ENCODE peak calls at places on chromosomes 1 and 21, in five cellular contexts. J, X, N, K and A are unnamed samples. For H3K4me1 and H3K9me3, the result is how much of the 10 kb centered on the place peaks cover.

GRCh38 chr1:207670192-207670591 is 25.3 kb downstream of the CR1L start:
- DNase-seq in X (no peak), N (no peak), J (no peak), K (no peak), A (no peak)

GRCh38 chr1:89484097-89485038 is 40.3 kb upstream of the LRRC8B start:
- DNase-seq in N (no peak), K (no peak), J (no peak), X (no peak), A (no peak)

GRCh38 chr1:155196103-155196892 is 11.4 kb downstream of the THBS3 start:
- DNase-seq in X (no peak), J (no peak), N (no peak), K (no peak), A (peak)

GRCh38 chr1:113542221-113542701 is 151.9 kb downstream of the MAGI3 start:
- DNase-seq in X (no peak), N (no peak), J (no peak), K (peak), A (no peak)

GRCh38 chr21:25080161-25080560 is 527.1 kb downstream of the MRPL39 start:
- DNase-seq in J (no peak), X (no peak), N (no peak), K (no peak), A (no peak)

GRCh38 chr1:207605444-207606361 is 39.2 kb upstream of the CR1L start:
- DNase-seq in K (no peak), X (no peak), J (no peak), N (no peak), A (no peak)

GRCh38 chr21:29190920-29191319 is 60.5 kb downstream of the MAP3K7CL start:
- DNase-seq in X (no peak), K (peak), J (no peak), N (no peak), A (peak)

GRCh38 chr21:45026066-45026745 is 48.2 kb upstream of the ADARB1 start:
- DNase-seq in J (no peak), N (peak), X (no peak), K (no peak), A (no peak)

GRCh38 chr1:48693674-48694347 is 82.9 kb downstream of the BEND5 start:
- DNase-seq in N (no peak), J (no peak), K (peak), X (no peak), A (no peak)

GRCh38 chr1:119347858-119348257 is 20.7 kb upstream of the HAO2 start:
- DNase-seq in J (no peak), K (peak), X (no peak), N (no peak), A (no peak)

GRCh38 chr1:97816927-97817326 is 103.9 kb downstream of the DPYD start:
- DNase-seq in K (no peak), X (no peak), N (no peak), J (no peak), A (no peak)

GRCh38 chr1:196136396-196136795 is 471.8 kb downstream of the KCNT2 start:
- DNase-seq in J (no peak), N (no peak), K (no peak), X (no peak), A (no peak)

GRCh38 chr1:61184035-61184713 is 101.8 kb downstream of the NFIA start:
- DNase-seq in K (peak), J (peak), X (peak), N (peak), A (peak)

GRCh38 chr1:9317072-9317471 is 24.4 kb downstream of the SPSB1 start:
- DNase-seq in J (no peak), K (no peak), X (no peak), N (no peak), A (no peak)

GRCh38 chr1:145922266-145922665 is 3.7 kb upstream of the PEX11B start:
- DNase-seq in N (no peak), K (no peak), J (no peak), X (no peak), A (no peak)

GRCh38 chr1:32172621-32173245 is 6.7 kb upstream of the TXLNA start:
- DNase-seq in J (no peak), K (peak), X (no peak), N (no peak), A (no peak)

GRCh38 chr1:218711884-218712674 is 366.9 kb downstream of the TGFB2 start:
- DNase-seq in K (peak), J (no peak), N (peak), X (no peak), A (peak)

GRCh38 chr21:39161064-39161463 is 22.2 kb downstream of the PSMG1 start:
- DNase-seq in J (no peak), K (no peak), X (no peak), N (no peak), A (no peak)

GRCh38 chr1:70426154-70427131 is 15.4 kb downstream of the CTH start:
- DNase-seq in J (no peak), N (no peak), K (peak), X (no peak), A (no peak)

GRCh38 chr1:46077669-46078068 is 54.8 kb downstream of the PIK3R3 start:
- DNase-seq in K (peak), J (no peak), X (no peak), N (no peak), A (no peak)

GRCh38 chr1:28751315-28752056 is 14.7 kb downstream of the YTHDF2 start:
- DNase-seq in N (no peak), J (no peak), X (no peak), K (peak), A (no peak)

GRCh38 chr1:220879509-220880366 is 495 bp downstream of the HLX start:
- DNase-seq in X (peak), K (peak), J (no peak), N (no peak), A (peak)
- H3K4me1 ChIP-seq in X (half or more), K (under half), J (under half), N (under half), A (under half)

DNA sequence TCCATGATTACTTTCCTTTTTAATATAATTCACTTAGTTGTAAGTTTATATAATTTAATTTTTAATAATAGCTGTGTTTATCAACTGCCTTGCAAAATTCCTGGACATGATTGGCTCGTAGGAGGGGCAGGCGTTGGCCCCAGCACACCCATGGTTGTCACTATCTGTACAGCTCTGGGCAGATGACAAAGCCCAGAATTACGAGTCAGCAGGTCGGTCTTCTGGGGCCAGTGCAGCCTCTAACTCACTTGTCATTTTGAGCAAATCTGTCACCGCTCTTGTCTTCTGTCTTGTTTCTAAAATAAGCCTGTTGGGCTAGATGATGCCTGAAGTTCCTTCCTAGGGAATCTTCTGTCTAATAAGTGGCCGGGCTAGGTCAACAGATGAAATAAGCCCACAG is 21.4 kb upstream of the LRRC38 start:
- DNase-seq in X (peak), J (no peak), K (no peak), N (peak), A (peak)
- H3K9me3 ChIP-seq in X (under half), J (under half), K (under half), N (under half), A (under half)

GRCh38 chr1:237953238-237953637 is 62.5 kb upstream of the ZP4 start:
- DNase-seq in K (peak), N (no peak), X (no peak), J (no peak), A (no peak)
- TF ChIP-seq CTCF in K (peak), N (no peak), X (no peak), J (no peak), A (no peak)

GRCh38 chr1:247328311-247328710 is 3.4 kb downstream of the ZNF496 start:
- DNase-seq in K (no peak), X (no peak), N (no peak), J (no peak), A (no peak)
- H3K4me1 ChIP-seq in K (under half), X (under half), N (under half), J (under half), A (under half)

GRCh38 chr1:180382326-180383115 is 119.9 kb downstream of the ACBD6 start:
- DNase-seq in K (peak), X (no peak), N (no peak), J (no peak), A (no peak)

GRCh38 chr1:180385144-180385543 is 117.2 kb downstream of the ACBD6 start:
- DNase-seq in J (no peak), X (no peak), K (no peak), N (no peak), A (no peak)

GRCh38 chr1:180384606-180385005 is 117.8 kb downstream of the ACBD6 start:
- DNase-seq in N (no peak), X (no peak), J (no peak), K (no peak), A (no peak)

GRCh38 chr1:180380259-180381183 is 121.9 kb downstream of the ACBD6 start:
- DNase-seq in K (no peak), N (no peak), X (no peak), J (no peak), A (no peak)

GRCh38 chr1:180381184-180381580 is 121.2 kb downstream of the ACBD6 start:
- DNase-seq in X (no peak), K (no peak), J (no peak), N (no peak), A (no peak)
- H3K9me3 ChIP-seq in X (half or more), K (under half), J (under half), N (under half), A (under half)

DNA sequence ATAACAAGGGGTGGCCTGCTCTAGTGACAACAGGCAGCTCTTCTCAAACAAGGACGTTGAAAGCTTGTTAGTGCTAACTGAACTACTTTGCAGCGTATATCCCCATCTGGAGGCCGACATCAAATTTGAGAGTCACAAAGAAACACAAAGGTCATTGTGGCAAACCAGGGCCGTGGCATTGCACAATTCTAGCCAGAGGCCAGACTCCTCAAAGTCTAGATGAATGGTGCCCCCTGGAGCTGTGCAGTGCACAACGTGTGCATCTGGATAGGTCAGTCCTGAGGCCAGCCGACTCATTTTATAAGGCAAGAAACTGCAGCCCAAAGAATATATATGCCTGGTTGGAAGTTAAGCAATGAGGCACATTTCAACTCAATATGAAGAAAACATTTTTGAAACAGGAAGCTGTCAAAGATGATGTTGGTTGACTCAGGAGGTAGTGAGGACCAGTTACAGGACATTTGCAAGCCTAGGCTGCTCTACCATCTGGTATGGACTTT is 459.3 kb upstream of the RUNX1 start:
- DNase-seq in J (peak), K (peak), N (peak), X (peak), A (peak)
- TF ChIP-seq CTCF in J (no peak), K (no peak), N (no peak), X (peak), A (peak)

GRCh38 chr1:93685918-93686317 is 4.3 kb upstream of the BCAR3 start:
- DNase-seq in N (no peak), K (no peak), J (no peak), X (no peak), A (no peak)

GRCh38 chr1:93683234-93683633 is 1.6 kb upstream of the BCAR3 start:
- DNase-seq in K (no peak), J (no peak), X (no peak), N (no peak), A (no peak)

GRCh38 chr1:93690341-93690740 is 8.7 kb upstream of the BCAR3 start:
- DNase-seq in N (no peak), X (no peak), K (no peak), J (no peak), A (no peak)

GRCh38 chr1:93689521-93690223 is 8.0 kb upstream of the BCAR3 start:
- DNase-seq in X (no peak), K (no peak), N (no peak), J (no peak), A (no peak)

DNA sequence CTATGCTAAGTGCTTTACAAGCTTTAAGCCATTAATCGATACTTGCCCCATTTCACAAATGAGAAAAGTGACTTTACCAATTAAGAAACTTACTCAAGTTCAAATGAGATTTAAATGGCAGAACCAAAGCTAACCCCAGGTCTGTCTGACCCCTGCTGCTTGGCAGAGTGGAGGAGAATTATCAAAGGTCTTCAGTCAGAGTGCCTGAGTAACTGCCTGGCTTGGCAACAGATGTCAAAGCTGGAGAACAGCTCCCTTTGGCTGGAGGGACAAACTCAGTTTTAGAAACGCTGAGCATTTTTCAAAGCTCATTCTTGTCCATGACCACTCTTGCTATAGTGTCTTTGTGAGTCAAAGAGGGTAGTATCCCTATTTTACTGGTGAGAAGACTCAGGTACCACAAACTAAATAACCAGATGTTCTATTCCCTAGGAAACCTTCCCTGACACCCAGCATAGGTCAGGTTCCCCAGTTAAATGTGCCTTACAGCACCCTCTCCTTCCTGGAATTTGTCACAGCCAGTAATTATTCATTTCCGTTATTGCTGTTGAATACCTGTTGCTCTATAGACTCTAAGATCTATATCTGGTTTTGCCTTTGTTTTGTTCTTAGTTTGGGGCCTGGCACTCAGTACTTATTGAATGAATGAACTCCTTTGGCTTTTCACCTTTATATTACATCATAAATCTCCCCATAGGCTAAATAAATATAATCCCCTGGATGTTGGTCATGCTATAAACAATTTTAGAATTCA is 5.0 kb upstream of the BCAR3 start:
- DNase-seq in K (no peak), J (no peak), X (no peak), N (no peak), A (no peak)
- H3K4me1 ChIP-seq in K (under half), J (under half), X (under half), N (under half), A (under half)

GRCh38 chr1:248009681-248010080 is 3.8 kb upstream of the OR2L5 start:
- DNase-seq in X (no peak), K (no peak), J (no peak), N (no peak), A (no peak)

GRCh38 chr1:248013229-248013710 is at the start of gene OR2L5:
- DNase-seq in J (no peak), N (no peak), K (peak), X (no peak), A (no peak)

GRCh38 chr1:248007778-248008177 is 5.7 kb upstream of the OR2L5 start:
- DNase-seq in J (no peak), K (no peak), N (no peak), X (no peak), A (no peak)
- H3K9me3 ChIP-seq in J (under half), K (under half), N (under half), X (half or more), A (under half)

DNA sequence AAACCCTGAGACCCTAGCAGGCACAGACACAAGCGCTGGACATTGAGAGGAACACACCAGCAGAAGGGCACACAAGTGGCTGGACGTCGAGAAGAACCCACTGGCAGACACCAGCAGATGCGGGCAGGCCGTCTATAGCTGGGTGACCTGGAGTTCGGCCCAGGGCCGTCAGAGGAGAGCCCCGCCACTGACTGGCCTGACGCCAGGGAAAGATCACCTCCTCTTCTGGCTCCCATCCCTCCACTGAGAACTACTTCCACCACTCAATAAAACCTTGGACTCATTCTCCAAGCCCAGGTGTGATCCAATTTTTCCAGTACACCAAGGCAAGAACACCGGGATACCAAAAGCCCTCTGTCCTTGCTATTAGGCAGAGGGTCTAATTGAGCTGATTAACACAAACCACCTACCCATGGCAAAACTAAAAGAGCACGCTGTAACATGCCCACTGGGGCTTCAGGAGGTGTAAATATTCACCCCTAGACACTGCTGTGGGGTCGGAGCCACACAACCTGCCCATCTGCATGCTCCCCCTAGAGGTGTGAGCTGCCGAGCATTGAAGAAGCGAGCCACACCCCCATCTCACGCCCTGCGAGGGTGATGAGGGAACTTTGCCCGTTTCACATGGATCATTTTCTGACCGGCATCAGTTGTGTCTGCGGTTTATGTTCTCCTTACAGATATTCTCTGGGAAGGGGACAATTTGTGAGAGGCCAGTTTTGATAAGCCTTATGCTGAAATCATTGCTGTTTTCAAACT is 104.8 kb downstream of the HLX start:
- DNase-seq in K (no peak), N (no peak), J (no peak), X (no peak), A (no peak)
- TF ChIP-seq CTCF in K (no peak), N (no peak), J (no peak), X (no peak), A (no peak)

DNA sequence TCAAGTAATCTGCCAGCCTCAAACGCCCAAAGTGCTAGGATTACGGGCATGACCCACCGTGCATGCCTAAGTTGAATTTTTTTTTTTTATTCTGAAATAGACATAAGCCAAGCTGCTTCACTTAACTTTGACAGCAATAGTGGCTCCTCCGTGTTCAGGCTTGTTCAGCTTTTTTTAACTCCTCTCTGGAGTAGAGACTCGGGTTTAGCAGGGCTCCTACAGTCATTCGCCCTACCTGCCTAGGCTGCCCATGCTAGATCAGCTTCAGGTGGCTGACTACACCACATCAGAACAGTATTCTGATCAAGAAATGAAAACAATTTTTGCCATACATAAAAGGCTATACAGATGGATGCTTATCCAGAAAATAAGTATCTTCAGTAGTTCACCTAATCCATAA is 14.7 kb downstream of the ARID4B start:
- DNase-seq in J (no peak), K (peak), X (no peak), N (no peak), A (no peak)
- H3K4me1 ChIP-seq in J (under half), K (under half), X (half or more), N (under half), A (under half)